ENCODE peak calls at places on chromosomes 5 and 9, in seven cellular contexts. P is tibial nerve; Y is transverse colon; E is body of pancreas; G is CD8-positive, alpha-beta memory T cell; Q is neuronal stem cell; M is PC-9. I is an unnamed sample.

GRCh38 chr5:132772291-132773070 is 4.6 kb downstream of the SEPTIN8 start:
- DNase-seq in Y (no peak), G (no peak), E (no peak), P (no peak), Q (no peak), M (no peak), I (no peak)

GRCh38 chr9:131982683-131983239 is 96.9 kb downstream of the MED27 start:
- DNase-seq in Q (no peak), M (no peak), G (no peak), P (no peak), E (no peak), Y (no peak), I (no peak)

GRCh38 chr5:1421521-1422341 is 23.5 kb downstream of the SLC6A3 start:
- DNase-seq in M (no peak), E (no peak), P (no peak), Y (no peak), G (no peak), Q (no peak), I (no peak)

GRCh38 chr9:33011857-33012256 is 10.4 kb upstream of the APTX start:
- DNase-seq in P (no peak), G (no peak), E (no peak), Q (no peak), M (no peak), Y (no peak), I (no peak)

GRCh38 chr5:10441992-10442435 is 335 bp downstream of the ROPN1L start:
- DNase-seq in M (no peak), Q (no peak), Y (no peak), E (peak; percentile 32), P (no peak), G (no peak), I (no peak)

GRCh38 chr9:5326187-5326586 is 13.5 kb downstream of the RLN1 start:
- DNase-seq in E (no peak), Y (no peak), Q (no peak), M (no peak), P (no peak), G (no peak), I (no peak)

GRCh38 chr9:124216474-124217176 is 41.1 kb upstream of the NEK6 start:
- DNase-seq in Y (peak; percentile 56), G (peak; percentile 32), P (no peak), Q (no peak), M (no peak), E (no peak), I (no peak)

GRCh38 chr9:3528466-3528865 is 2.7 kb upstream of the RFX3 start:
- DNase-seq in M (no peak), E (no peak), G (peak; percentile 28), P (no peak), Q (no peak), Y (no peak), I (no peak)

DNA sequence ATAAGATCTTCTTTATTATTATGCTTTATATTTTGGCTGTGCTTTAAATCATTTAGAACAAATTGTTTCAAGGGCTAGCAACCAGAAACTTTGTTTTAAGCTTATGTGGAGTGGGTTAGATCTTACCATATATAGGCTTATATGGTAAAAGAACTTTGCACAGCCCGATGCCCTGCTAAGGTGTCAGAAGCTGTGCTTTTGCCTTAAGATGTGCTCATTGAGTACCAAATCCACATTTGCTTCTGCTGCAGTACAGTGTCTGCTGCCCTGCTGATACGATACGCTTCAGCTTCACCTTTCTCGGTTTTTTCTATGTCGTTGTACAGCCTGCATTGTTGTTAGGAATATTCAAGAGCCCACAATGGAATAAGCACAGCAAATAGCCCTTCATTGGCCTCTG is 34.8 kb downstream of the CD180 start:
- DNase-seq in E (no peak), Q (no peak), M (no peak), Y (no peak), G (no peak), P (no peak), I (no peak)
- H3K27ac ChIP-seq in E (no peak overlapping the region), Q (no peak overlapping the region), M (peak overlapping the region; percentile 92), Y (no peak overlapping the region), G (no peak overlapping the region), P (no peak overlapping the region), I (no peak overlapping the region)

GRCh38 chr9:117414906-117415583 is at the start of gene ASTN2:
- DNase-seq in Y (no peak), G (no peak), P (no peak), Q (peak; percentile 37), E (no peak), M (no peak), I (no peak)
- H3K4me3 ChIP-seq in Y (no peak within 1 kb of the TSS), G (no peak within 1 kb of the TSS), P (peak within 1 kb of the TSS; percentile 53), Q (peak within 1 kb of the TSS; percentile 32), E (peak within 1 kb of the TSS; percentile 24), M (no peak within 1 kb of the TSS), I (peak within 1 kb of the TSS; percentile 53)

DNA sequence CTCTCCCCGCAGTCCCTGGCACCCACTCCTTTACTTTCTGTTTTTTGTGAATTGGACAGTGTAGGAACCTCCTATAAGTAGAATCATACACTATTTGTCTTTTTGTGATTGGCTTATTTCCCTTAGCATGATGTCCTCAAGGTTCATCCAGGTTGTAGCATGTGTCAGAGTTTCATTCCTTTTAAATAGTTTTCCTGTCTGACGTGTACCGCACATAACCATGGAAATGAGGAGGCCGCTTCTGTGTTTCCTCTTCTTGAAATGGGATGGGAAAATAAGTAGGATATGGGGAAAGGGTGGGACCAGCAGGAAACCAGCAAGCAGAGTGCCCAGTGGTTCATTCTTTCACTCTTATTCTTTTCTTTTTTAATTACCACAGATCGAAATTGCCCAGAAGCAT is 72.6 kb upstream of the ENTREP1 start:
- DNase-seq in Q (no peak), M (no peak), G (no peak), P (no peak), E (no peak), Y (no peak), I (no peak)
- H3K27ac ChIP-seq in Q (no peak overlapping the region), M (no peak overlapping the region), G (no peak overlapping the region), P (peak overlapping the region; percentile 32), E (no peak overlapping the region), Y (no peak overlapping the region), I (no peak overlapping the region)

GRCh38 chr5:141558150-141558549 is 60.6 kb downstream of the DIAPH1 start:
- DNase-seq in G (no peak), Q (no peak), P (no peak), M (no peak), E (no peak), Y (no peak), I (no peak)

GRCh38 chr5:141560725-141561483 is 57.9 kb downstream of the DIAPH1 start:
- DNase-seq in Y (peak; percentile 80), E (peak; percentile 91), M (no peak), G (no peak), P (peak; percentile 77), Q (peak; percentile 90), I (peak; percentile 94)

GRCh38 chr5:141559481-141559880 is 59.3 kb downstream of the DIAPH1 start:
- DNase-seq in Y (no peak), Q (no peak), E (no peak), G (no peak), M (no peak), P (no peak), I (no peak)

GRCh38 chr5:141560141-141560540 is 58.7 kb downstream of the DIAPH1 start:
- DNase-seq in P (no peak), Q (no peak), G (no peak), M (no peak), Y (no peak), E (peak; percentile 31), I (no peak)

GRCh38 chr5:141557681-141558136 is 61.1 kb downstream of the DIAPH1 start:
- DNase-seq in P (peak; percentile 74), Y (peak; percentile 83), E (peak; percentile 85), M (peak; percentile 39), G (peak; percentile 71), Q (peak; percentile 87), I (peak; percentile 94)
- H3K4me3 ChIP-seq in P (peak overlapping the region; percentile 35), Y (no peak overlapping the region), E (no peak overlapping the region), M (no peak overlapping the region), G (no peak overlapping the region), Q (no peak overlapping the region), I (peak overlapping the region; percentile 7)

GRCh38 chr5:66828046-66828550 is 231.9 kb downstream of the MAST4 start:
- DNase-seq in M (no peak), E (no peak), P (no peak), Q (peak; percentile 4), G (no peak), Y (no peak), I (no peak)
- H3K27ac ChIP-seq in M (no peak overlapping the region), E (no peak overlapping the region), P (no peak overlapping the region), Q (no peak overlapping the region), G (no peak overlapping the region), Y (peak overlapping the region; percentile 31), I (peak overlapping the region; percentile 59)

GRCh38 chr9:104747245-104747564 is 278 bp upstream of the NIPSNAP3A start:
- DNase-seq in Q (no peak), M (no peak), G (no peak), P (no peak), E (no peak), Y (no peak), I (no peak)
- H3K4me3 ChIP-seq in Q (peak overlapping the region; percentile 74), M (peak overlapping the region; percentile 94), G (peak overlapping the region; percentile 76), P (peak overlapping the region; percentile 88), E (peak overlapping the region; percentile 69), Y (peak overlapping the region; percentile 37), I (peak overlapping the region; percentile 93)

GRCh38 chr9:129811967-129812363 is 9.0 kb downstream of the TOR1B start:
- DNase-seq in P (no peak), E (no peak), G (no peak), Q (no peak), M (no peak), Y (no peak), I (no peak)

GRCh38 chr9:129814432-129815223 is 9.3 kb downstream of the TOR1A start:
- DNase-seq in P (no peak), Q (no peak), G (no peak), Y (no peak), M (no peak), E (no peak), I (no peak)

GRCh38 chr9:129810788-129811187 is 7.8 kb downstream of the TOR1B start:
- DNase-seq in Q (no peak), Y (no peak), E (no peak), P (no peak), M (no peak), G (no peak), I (no peak)

GRCh38 chr9:129813661-129814060 is 10.3 kb downstream of the TOR1A start:
- DNase-seq in P (no peak), Q (no peak), G (no peak), M (no peak), E (no peak), Y (no peak), I (no peak)

DNA sequence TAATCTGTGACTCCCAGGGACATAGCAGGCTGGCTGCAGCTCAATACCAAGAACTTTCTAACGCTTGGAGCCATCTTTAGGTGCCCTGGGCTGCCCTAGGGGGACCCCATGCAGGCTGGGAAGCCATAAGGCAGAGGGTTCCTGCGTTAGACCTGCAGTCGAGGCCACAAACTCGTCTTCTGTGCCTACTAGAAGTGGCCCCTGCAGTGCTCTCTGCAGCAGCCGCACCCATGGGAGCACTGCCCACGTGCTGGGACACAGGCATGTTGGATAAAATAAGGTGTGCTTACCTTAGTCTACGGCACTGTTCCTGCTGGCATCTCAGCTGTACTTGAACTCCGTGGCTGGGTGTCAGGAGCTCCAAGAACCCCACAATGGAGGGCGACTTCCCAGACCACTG is 9.4 kb downstream of the TOR1B start:
- DNase-seq in Y (peak; percentile 57), E (no peak), P (no peak), G (no peak), M (no peak), Q (no peak), I (no peak)
- H3K27ac ChIP-seq in Y (peak overlapping the region; percentile 69), E (no peak overlapping the region), P (no peak overlapping the region), G (no peak overlapping the region), M (no peak overlapping the region), Q (no peak overlapping the region), I (no peak overlapping the region)